ENCODE peak calls at places on chromosomes 3 and 15, in ten cellular contexts. R is left ventricle myocardium inferior, D is iris pigment epithelial cell, K is breast epithelium, B is NB4, C is HEK293T, L is upper lobe of right lung, X is fibroblast of pulmonary artery, F is kidney tubule cell, V is ovary. A is an unnamed sample.

GRCh38 chr3:107798381-107798780 is 275.6 kb downstream of the BBX start:
- DNase-seq in R (no peak), D (peak; percentile 71), K (no peak), B (no peak), C (no peak), L (no peak), X (peak; percentile 73), F (no peak), V (no peak), A (no peak)

GRCh38 chr3:131591394-131591990 is 88.7 kb upstream of the MRPL3 start:
- DNase-seq in R (no peak), D (peak; percentile 55), K (no peak), B (no peak), C (no peak), L (no peak), X (peak; percentile 53), F (peak; percentile 38), V (peak; percentile 33), A (no peak)

GRCh38 chr3:127455541-127456450 is 134.7 kb downstream of the TPRA1 start:
- DNase-seq in R (peak; percentile 60), D (peak; percentile 42), K (peak; percentile 60), B (peak; percentile 75), C (peak; percentile 91), L (peak; percentile 83), X (peak; percentile 55), F (peak; percentile 80), V (peak; percentile 75), A (peak; percentile 77)

GRCh38 chr3:172002512-172003078 is 36.8 kb upstream of the FNDC3B start:
- DNase-seq in R (no peak), D (peak; percentile 22), K (no peak), B (no peak), C (no peak), L (no peak), X (no peak), F (no peak), V (no peak), A (no peak)

GRCh38 chr3:71101581-71101980 is 481.9 kb downstream of the FOXP1 start:
- DNase-seq in R (no peak), D (no peak), K (no peak), B (no peak), C (no peak), L (no peak), X (no peak), F (peak; percentile 39), V (no peak), A (no peak)

GRCh38 chr3:170448530-170449110 is 30.0 kb downstream of the CLDN11 start:
- DNase-seq in R (no peak), D (peak; percentile 26), K (no peak), B (no peak), C (no peak), L (no peak), X (no peak), F (no peak), V (no peak), A (no peak)

GRCh38 chr3:4850928-4851265 is 128.3 kb upstream of the BHLHE40 start:
- DNase-seq in R (no peak), D (no peak), K (no peak), B (no peak), C (no peak), L (no peak), X (no peak), F (no peak), V (no peak), A (no peak)

GRCh38 chr15:88904808-88905327 is 8.3 kb downstream of the MFGE8 start:
- DNase-seq in R (peak; percentile 85), D (peak; percentile 66), K (peak; percentile 81), B (peak; percentile 76), C (peak; percentile 86), L (peak; percentile 89), X (peak; percentile 81), F (peak; percentile 75), V (peak; percentile 79), A (peak; percentile 61)

GRCh38 chr3:12904951-12905315 is 63.6 kb upstream of the RPL32 start:
- DNase-seq in R (no peak), D (no peak), K (no peak), B (no peak), C (no peak), L (no peak), X (no peak), F (no peak), V (no peak), A (peak; percentile 3)

GRCh38 chr15:65942436-65942835 is 73.1 kb downstream of the RAB11A start:
- DNase-seq in R (no peak), D (peak; percentile 4), K (no peak), B (no peak), C (no peak), L (no peak), X (no peak), F (no peak), V (no peak), A (no peak)

A was measured in pancreas.